ENCODE peak calls at places on chromosomes 11 and 22, in four cellular contexts. W, D, X and L are unnamed samples. For H3K9me1, the result is how much of the 10 kb centered on the place peaks cover.

GRCh38 chr11:19895776-19896175 is 183.1 kb downstream of the NAV2 start:
- DNase-seq in W (no peak), D (no peak), X (no peak), L (no peak)

GRCh38 chr11:63919267-63920125 is 2.5 kb upstream of the RCOR2 start:
- DNase-seq in W (no peak), D (peak), X (no peak), L (no peak)

GRCh38 chr22:47090591-47091240 is 328.3 kb downstream of the TBC1D22A start:
- DNase-seq in W (peak), D (peak), X (peak), L (peak)

GRCh38 chr22:44202261-44202789 is 21.6 kb downstream of the PARVG start:
- DNase-seq in W (peak), D (no peak), X (no peak), L (no peak)

GRCh38 chr22:36467042-36467810 is 14.2 kb downstream of the TXN2 start:
- DNase-seq in W (peak), D (no peak), X (no peak), L (no peak)

GRCh38 chr11:12269446-12270214 is 107.7 kb upstream of the PARVA start:
- DNase-seq in W (no peak), D (no peak), X (no peak), L (no peak)

GRCh38 chr11:111330234-111330893 is 32.0 kb downstream of the POU2AF3 start:
- DNase-seq in W (no peak), D (no peak), X (no peak), L (no peak)

GRCh38 chr22:47114813-47115517 is 352.5 kb downstream of the TBC1D22A start:
- DNase-seq in W (no peak), D (no peak), X (no peak), L (no peak)

GRCh38 chr11:63321723-63322122 is 47.9 kb upstream of the SLC22A9 start:
- DNase-seq in W (no peak), D (no peak), X (no peak), L (no peak)

GRCh38 chr11:126843096-126843495 is 157.5 kb downstream of the KIRREL3 start:
- DNase-seq in W (no peak), D (no peak), X (no peak), L (no peak)

GRCh38 chr22:35258144-35258988 is 1.1 kb downstream of the HMGXB4 start:
- DNase-seq in W (peak), D (peak), X (no peak), L (peak)

GRCh38 chr11:27362749-27363575 is at the start of gene CCDC34:
- DNase-seq in W (peak), D (peak), X (peak), L (peak)

GRCh38 chr11:62806611-62807121 is 1.4 kb upstream of the NXF1 start:
- DNase-seq in W (peak), D (no peak), X (no peak), L (no peak)

GRCh38 chr11:120660024-120660565 is 148.5 kb downstream of the GRIK4 start:
- DNase-seq in W (peak), D (peak), X (no peak), L (peak)

GRCh38 chr11:132177106-132177505 is 806.7 kb downstream of the NTM start:
- DNase-seq in W (peak), D (no peak), X (no peak), L (peak)

GRCh38 chr22:24427500-24428164 is at the start of gene ADORA2A:
- DNase-seq in W (no peak), D (no peak), X (no peak), L (no peak)

GRCh38 chr22:50141891-50142363 is 28.6 kb upstream of the PANX2 start:
- DNase-seq in W (peak), D (no peak), X (no peak), L (no peak)

GRCh38 chr11:130175898-130176297 is 16.3 kb downstream of the ST14 start:
- DNase-seq in W (no peak), D (no peak), X (no peak), L (no peak)

GRCh38 chr11:122784325-122785155 is 53.8 kb upstream of the CRTAM start:
- DNase-seq in W (peak), D (no peak), X (no peak), L (peak)

DNA sequence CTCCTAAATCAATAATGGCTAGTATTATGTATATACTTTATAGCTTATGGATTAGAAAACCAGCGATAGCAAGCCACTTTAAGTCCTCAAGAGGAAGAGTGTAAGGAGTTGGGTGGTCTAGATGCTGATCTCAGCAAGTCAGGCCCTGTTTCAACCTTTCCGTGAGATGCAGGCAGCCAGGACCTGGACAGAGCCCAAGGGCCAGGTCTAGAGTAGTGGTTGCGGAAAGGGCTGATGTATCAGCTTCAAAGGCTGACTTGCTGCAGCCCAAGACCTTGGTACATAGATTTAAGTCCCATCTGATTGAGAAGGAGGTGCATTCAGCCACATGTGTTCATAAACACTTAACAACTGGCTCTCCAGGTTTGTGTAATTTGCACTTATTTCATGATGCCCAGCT is 33.4 kb downstream of the FLI1 start:
- DNase-seq in W (no peak), D (no peak), X (no peak), L (peak)
- H3K9me1 ChIP-seq in W (under half), D (under half), X (under half), L (under half)

GRCh38 chr11:46511352-46511751 is 82.5 kb downstream of the AMBRA1 start:
- DNase-seq in W (no peak), D (no peak), X (no peak), L (no peak)

GRCh38 chr11:46512261-46512881 is 81.5 kb downstream of the AMBRA1 start:
- DNase-seq in W (no peak), D (no peak), X (no peak), L (no peak)

GRCh38 chr11:46519351-46519750 is 74.5 kb downstream of the AMBRA1 start:
- DNase-seq in W (no peak), D (no peak), X (no peak), L (no peak)

GRCh38 chr11:46513934-46514342 is 79.9 kb downstream of the AMBRA1 start:
- DNase-seq in W (peak), D (no peak), X (peak), L (peak)

DNA sequence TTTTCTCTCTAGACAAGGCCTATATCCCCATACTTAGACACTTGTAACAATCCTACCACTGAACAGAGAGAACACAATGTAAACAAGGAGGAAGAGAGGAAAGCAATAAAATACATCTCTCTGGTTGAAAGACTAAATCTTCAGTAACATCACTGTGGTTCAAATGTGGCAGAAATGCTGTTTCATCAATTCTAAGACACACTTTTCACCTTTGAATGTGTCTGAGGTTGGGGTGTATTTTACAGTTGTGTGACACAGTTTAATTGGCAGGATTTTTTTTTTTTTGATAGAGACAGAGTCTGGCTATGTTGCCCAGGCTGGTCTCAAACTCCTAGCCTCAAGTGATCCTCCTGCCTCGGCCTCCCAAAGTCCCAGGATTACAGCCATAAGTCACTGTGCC is 79.5 kb downstream of the AMBRA1 start:
- DNase-seq in W (no peak), D (no peak), X (no peak), L (no peak)
- H3K4me3 ChIP-seq in W (no peak), D (no peak), X (no peak), L (no peak)

GRCh38 chr11:17488563-17488962 is 11.9 kb upstream of the ABCC8 start:
- DNase-seq in W (no peak), D (no peak), X (no peak), L (no peak)
- H3K9me1 ChIP-seq in W (under half), D (under half), X (under half), L (under half)

DNA sequence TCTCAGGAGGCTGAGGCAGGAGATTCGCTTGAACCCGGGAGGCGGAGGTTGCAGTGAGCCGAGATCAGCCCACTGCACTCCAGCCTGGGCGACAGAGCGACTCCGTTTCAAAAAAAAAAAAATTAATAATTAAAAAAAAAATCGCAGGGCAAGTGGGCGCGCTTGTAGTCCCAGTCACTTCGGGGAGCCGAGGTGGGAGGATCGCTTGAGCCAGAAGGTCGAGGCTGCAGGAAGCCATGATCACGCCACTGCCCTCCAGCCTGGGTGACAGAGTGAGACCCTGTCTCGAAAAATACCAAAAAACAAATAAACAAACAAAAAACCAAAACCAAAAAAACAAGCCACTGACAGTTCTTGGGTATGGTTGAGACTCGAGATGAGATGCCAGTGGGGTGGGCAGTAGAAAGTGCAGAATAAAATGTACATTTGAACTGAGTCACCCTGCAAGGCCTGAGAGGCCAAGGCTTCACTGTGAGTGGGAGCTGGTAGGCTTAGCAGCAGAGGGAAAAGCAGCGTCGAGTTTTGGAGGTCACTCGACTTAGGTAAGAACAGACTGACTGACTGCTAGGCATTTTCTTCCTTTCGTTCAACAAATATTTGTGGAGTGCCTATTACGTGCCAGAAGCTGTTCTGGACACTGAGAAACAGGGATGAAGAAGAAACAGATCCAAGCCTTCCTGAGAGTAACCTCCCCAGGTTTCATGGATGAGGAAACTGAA is 623 bp upstream of the LDHA start:
- DNase-seq in W (no peak), D (peak), X (no peak), L (no peak)
- H3K4me3 ChIP-seq in W (peak), D (peak), X (peak), L (peak)

GRCh38 chr22:33726294-33726711 is 194.0 kb downstream of the LARGE1 start:
- DNase-seq in W (peak), D (no peak), X (peak), L (no peak)

GRCh38 chr22:33723915-33724314 is 196.4 kb downstream of the LARGE1 start:
- DNase-seq in W (no peak), D (no peak), X (no peak), L (no peak)

GRCh38 chr22:33728847-33729246 is 191.4 kb downstream of the LARGE1 start:
- DNase-seq in W (no peak), D (no peak), X (no peak), L (no peak)
- H3K9me1 ChIP-seq in W (under half), D (under half), X (under half), L (under half)

DNA sequence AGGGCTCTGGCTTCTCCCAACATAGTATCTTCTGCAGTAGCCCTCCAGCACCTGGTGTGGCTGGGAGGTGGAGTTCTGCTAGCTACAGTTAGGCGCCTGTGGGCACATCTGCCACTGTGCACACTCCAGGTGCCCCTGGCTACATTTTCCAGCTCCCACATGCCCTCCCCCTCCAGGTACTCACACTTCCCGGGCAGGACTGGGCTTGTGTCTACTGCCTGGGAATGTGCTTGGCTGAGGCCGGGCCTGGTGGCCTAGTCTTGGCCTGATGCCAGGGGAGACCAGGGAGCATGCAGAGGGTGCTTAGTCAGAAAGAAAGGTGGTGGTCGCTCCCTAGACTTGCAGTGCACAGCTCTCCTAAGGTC is 15.9 kb downstream of the PHLDB1 start:
- DNase-seq in W (peak), D (no peak), X (peak), L (peak)
- H3K4me3 ChIP-seq in W (no peak), D (no peak), X (peak), L (no peak)